ENCODE peak calls at places on chromosomes 16 and 17, in six cellular contexts. U is SK-N-SH, F is IMR-90, O is H1, K is A549, M is GM12878. C is an unnamed sample.

GRCh38 chr16:57906385-57907316 is 64.3 kb downstream of the CNGB1 start:
- DNase-seq in U (no peak), M (no peak), O (peak), K (no peak), F (no peak), C (peak)

GRCh38 chr16:84254080-84254479 is 14.3 kb upstream of the KCNG4 start:
- DNase-seq in F (no peak), M (no peak), K (no peak), O (no peak), U (no peak), C (no peak)

GRCh38 chr17:78933959-78934568 is 8.9 kb upstream of the TIMP2 start:
- DNase-seq in O (peak), U (peak), K (peak), M (no peak), F (peak), C (no peak)

GRCh38 chr16:58086381-58087208 is 42.6 kb downstream of the CFAP20 start:
- DNase-seq in K (no peak), M (no peak), F (no peak), U (peak), O (no peak), C (no peak)

GRCh38 chr16:84604477-84605013 is 13.3 kb downstream of the COTL1 start:
- DNase-seq in U (no peak), F (no peak), M (no peak), O (no peak), K (no peak), C (no peak)

GRCh38 chr16:56481468-56482112 is 30.2 kb downstream of the OGFOD1 start:
- DNase-seq in F (peak), O (no peak), K (no peak), U (no peak), M (no peak), C (no peak)

GRCh38 chr17:5644065-5644464 is 59.8 kb upstream of the NLRP1 start:
- DNase-seq in K (no peak), F (no peak), M (no peak), O (no peak), U (no peak), C (no peak)

GRCh38 chr17:77173104-77173503 is 32.3 kb downstream of the SEC14L1 start:
- DNase-seq in U (no peak), K (no peak), M (no peak), O (no peak), F (no peak), C (no peak)

GRCh38 chr17:20992416-20992815 is 50.4 kb downstream of the USP22 start:
- DNase-seq in M (no peak), U (no peak), K (no peak), F (no peak), O (no peak), C (no peak)

GRCh38 chr16:89701425-89702406 is at the start of gene SPATA2L:
- DNase-seq in O (peak), F (peak), M (peak), U (peak), K (peak), C (peak)

GRCh38 chr16:14545346-14545884 is 84.6 kb downstream of the PARN start:
- DNase-seq in U (no peak), O (no peak), K (peak), M (no peak), F (no peak), C (no peak)

GRCh38 chr17:57987582-57988300 is at the start of gene VEZF1:
- DNase-seq in K (peak), F (peak), M (no peak), O (no peak), U (peak), C (peak)

GRCh38 chr17:82866521-82867214 is 26.8 kb upstream of the ZNF750 start:
- DNase-seq in O (no peak), K (no peak), M (no peak), U (peak), F (peak), C (peak)

GRCh38 chr16:85329059-85329812 is 217.0 kb upstream of the CIBAR2 start:
- DNase-seq in K (no peak), F (peak), U (peak), M (no peak), O (no peak), C (peak)

GRCh38 chr16:27544671-27545070 is 5.0 kb downstream of the GTF3C1 start:
- DNase-seq in F (no peak), M (no peak), O (no peak), K (no peak), U (no peak), C (no peak)

GRCh38 chr17:32596666-32597065 is 109.9 kb downstream of the CDK5R1 start:
- DNase-seq in K (peak), U (no peak), M (peak), O (no peak), F (peak), C (no peak)

GRCh38 chr17:41711669-41712400 is at the start of gene GAST:
- DNase-seq in M (no peak), U (no peak), O (no peak), F (no peak), K (no peak), C (no peak)

GRCh38 chr17:77571562-77571981 is 386.9 kb upstream of the TNRC6C start:
- DNase-seq in M (no peak), F (peak), K (no peak), O (no peak), U (peak), C (peak)

GRCh38 chr17:42135664-42136653 is 13.4 kb downstream of the HSPB9 start:
- DNase-seq in U (no peak), K (peak), O (no peak), M (no peak), F (peak), C (no peak)

GRCh38 chr16:89409161-89409711 is 81.1 kb downstream of the ANKRD11 start:
- DNase-seq in K (no peak), F (peak), O (no peak), U (no peak), M (no peak), C (no peak)

GRCh38 chr16:83328936-83329335 is 478.8 kb upstream of the HSBP1 start:
- DNase-seq in M (no peak), F (no peak), K (no peak), O (no peak), U (no peak), C (no peak)

GRCh38 chr16:67873435-67874146 is 739 bp downstream of the EDC4 start:
- DNase-seq in U (no peak), M (no peak), O (no peak), F (peak), K (no peak), C (peak)

GRCh38 chr16:31461921-31462804 is 2.9 kb downstream of the ARMC5 start:
- DNase-seq in O (no peak), K (no peak), U (no peak), F (no peak), M (no peak), C (no peak)

GRCh38 chr17:72244494-72244893 is 123.7 kb downstream of the SOX9 start:
- DNase-seq in F (peak), U (no peak), O (no peak), M (no peak), K (no peak), C (no peak)

GRCh38 chr16:73323880-73324279 is 276.0 kb upstream of the ZFHX3 start:
- DNase-seq in K (no peak), O (no peak), F (no peak), M (no peak), U (no peak), C (no peak)

GRCh38 chr17:80297996-80298560 is 37.4 kb downstream of the RNF213 start:
- DNase-seq in F (no peak), U (no peak), O (no peak), M (no peak), K (no peak), C (no peak)

GRCh38 chr17:8312726-8313600 is 2.9 kb downstream of the ARHGEF15 start:
- DNase-seq in K (no peak), M (no peak), F (no peak), U (no peak), O (no peak), C (no peak)
- TF ChIP-seq RFX5 in K (no peak), M (no peak), F (no peak), U (no peak), O (no peak), C (no peak)

DNA sequence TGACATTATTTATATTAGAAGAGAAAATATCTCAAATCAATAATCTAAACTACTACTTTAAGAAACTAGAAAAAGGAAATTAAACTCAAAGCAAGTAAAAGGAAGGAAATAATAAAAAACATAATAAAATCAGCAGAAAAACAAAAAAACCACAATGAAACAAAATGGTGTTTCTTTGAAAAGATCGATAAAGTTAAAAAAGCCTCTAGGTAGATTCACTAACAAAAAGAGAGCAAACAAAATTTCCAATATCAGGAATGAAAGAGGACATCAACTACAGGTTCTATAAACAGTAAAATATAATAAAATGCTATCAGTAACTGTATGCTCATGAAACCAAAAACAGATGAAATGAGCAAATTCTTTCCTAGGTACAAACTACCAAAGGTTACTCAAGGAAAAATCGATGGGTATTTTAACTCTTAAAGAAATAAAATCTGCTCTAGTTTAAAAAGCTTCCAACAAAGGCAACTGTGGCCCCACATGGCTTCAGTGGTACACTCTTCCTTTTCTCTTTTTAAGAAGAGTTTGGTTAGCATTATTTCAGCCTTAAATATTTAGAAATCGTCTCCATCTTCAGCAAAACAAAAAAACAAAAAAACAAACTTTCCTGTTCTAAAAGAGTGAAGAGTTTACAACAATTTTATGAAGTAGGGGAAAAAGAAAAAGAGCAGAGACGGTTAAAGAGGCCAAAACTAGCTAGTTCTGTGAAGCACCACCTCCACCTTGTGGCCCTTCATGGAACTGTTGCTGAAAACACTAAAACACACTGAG is 102.2 kb downstream of the TRIM37 start:
- DNase-seq in U (peak), K (peak), F (peak), O (peak), M (peak), C (peak)
- TF ChIP-seq RFX5 in U (no peak), K (no peak), F (no peak), O (no peak), M (no peak), C (no peak)

DNA sequence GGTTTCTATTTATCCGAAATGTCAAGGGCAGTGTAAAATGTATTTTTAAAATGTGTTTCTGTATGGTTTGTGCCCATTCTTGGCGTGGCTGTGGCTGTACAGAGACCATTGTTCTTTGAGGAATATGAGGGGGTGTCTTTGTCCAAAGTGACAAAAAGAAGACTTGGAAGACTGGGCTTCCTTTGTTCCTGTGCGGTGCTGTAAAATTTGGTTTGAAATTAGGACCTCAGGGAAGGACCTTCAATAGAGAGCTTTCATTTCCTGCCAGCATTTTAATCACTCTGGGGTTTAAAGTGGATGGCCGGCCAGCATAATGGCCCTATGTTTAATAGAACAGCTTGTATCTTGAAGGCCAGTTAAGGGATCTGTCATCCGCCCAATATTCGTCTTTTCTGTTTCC is 190.1 kb upstream of the TBX2 start:
- DNase-seq in U (no peak), K (no peak), M (no peak), F (no peak), O (no peak), C (no peak)
- TF ChIP-seq RFX5 in U (no peak), K (no peak), M (no peak), F (no peak), O (no peak), C (no peak)

DNA sequence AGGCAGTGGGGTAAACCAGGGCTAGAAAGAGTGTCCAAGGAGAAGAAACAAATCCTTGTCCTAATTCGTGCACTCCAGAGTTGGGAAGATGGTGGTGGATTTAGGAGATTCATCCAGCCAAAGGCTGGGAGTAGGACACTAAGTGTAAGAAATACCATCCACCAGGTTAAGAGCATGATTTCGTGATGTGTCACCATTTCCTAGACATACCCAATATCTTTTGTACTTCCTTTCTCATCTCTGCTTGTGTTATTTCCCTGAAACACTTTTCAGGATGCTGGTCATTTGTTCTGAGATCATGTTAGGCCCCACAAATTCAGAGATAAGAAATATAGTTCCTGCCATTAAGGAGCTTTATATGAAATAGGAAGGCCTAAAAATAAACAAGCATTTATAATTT is 106.3 kb upstream of the HLF start:
- DNase-seq in O (no peak), U (no peak), M (no peak), K (peak), F (no peak), C (no peak)
- TF ChIP-seq RFX5 in O (no peak), U (no peak), M (no peak), K (no peak), F (no peak), C (no peak)

GRCh38 chr17:61594294-61594825 is 3.3 kb upstream of the NACA2 start:
- DNase-seq in K (no peak), U (no peak), F (no peak), M (no peak), O (no peak), C (no peak)

GRCh38 chr17:61591930-61592329 is 911 bp upstream of the NACA2 start:
- DNase-seq in F (no peak), U (no peak), K (no peak), O (no peak), M (no peak), C (no peak)

GRCh38 chr17:61591018-61591417 is at the start of gene NACA2:
- DNase-seq in M (no peak), O (no peak), U (no peak), F (no peak), K (no peak), C (no peak)

GRCh38 chr17:61595418-61595817 is 4.4 kb upstream of the NACA2 start:
- DNase-seq in K (no peak), F (no peak), M (no peak), U (no peak), O (no peak), C (no peak)

DNA sequence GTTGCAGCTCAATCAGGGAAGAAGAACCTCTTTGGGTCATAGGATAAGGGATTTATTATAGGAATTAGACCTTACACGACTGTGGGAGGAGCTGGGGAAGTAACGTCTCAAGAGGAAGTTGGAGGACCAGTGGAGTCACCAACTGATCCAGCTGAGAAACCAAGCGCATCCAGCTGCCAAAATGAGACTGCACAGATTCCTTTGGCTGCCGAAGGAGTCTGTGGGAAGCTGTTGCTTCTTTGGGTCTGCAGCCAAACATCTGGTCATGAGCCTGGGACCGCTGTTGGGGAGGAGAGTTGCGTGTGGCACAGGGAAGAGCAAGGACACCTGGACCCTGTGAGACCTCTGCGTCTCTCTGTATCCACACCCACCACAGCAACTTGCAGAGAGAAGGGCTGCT is 2.4 kb upstream of the NACA2 start:
- DNase-seq in M (no peak), O (no peak), K (no peak), U (no peak), F (no peak), C (no peak)
- TF ChIP-seq RFX5 in M (no peak), O (no peak), K (no peak), U (no peak), F (no peak), C (no peak)

GRCh38 chr17:75159196-75160031 is 5.1 kb upstream of the JPT1 start:
- DNase-seq in U (no peak), F (peak), K (peak), O (no peak), M (no peak), C (no peak)
- TF ChIP-seq RFX5 in U (no peak), F (no peak), K (no peak), O (no peak), M (no peak), C (no peak)

GRCh38 chr17:36132421-36132831 is 28.8 kb downstream of the CCL4 start:
- DNase-seq in F (no peak), M (peak), O (no peak), K (no peak), U (no peak), C (no peak)

GRCh38 chr17:36135465-36135864 is 31.8 kb downstream of the CCL4 start:
- DNase-seq in K (no peak), U (no peak), M (no peak), O (no peak), F (no peak), C (no peak)

GRCh38 chr17:36131931-36132330 is 28.3 kb downstream of the CCL4 start:
- DNase-seq in K (no peak), U (no peak), F (no peak), O (no peak), M (no peak), C (no peak)

GRCh38 chr17:36136031-36136430 is 32.4 kb downstream of the CCL4 start:
- DNase-seq in O (no peak), U (no peak), F (no peak), M (no peak), K (no peak), C (no peak)

GRCh38 chr17:36133629-36134259 is 30.1 kb downstream of the CCL4 start:
- DNase-seq in O (no peak), K (peak), M (no peak), U (no peak), F (no peak), C (no peak)
- TF ChIP-seq RFX5 in O (no peak), K (no peak), M (no peak), U (no peak), F (no peak), C (no peak)

C was measured in K562.